ENCODE peak calls at places on chromosomes 5 and 9, in eight cellular contexts. One of them, this sample, is unnamed.

GRCh38 chr5:14463629-14464028 is 118.0 kb upstream of the OTULINL start:
- DNase-seq in IMR-90: peak; percentile 75
- DNase-seq in heart left ventricle: no peak
- DNase-seq in activated B cell treated with CpG ODN at 0.5 μM for 24 hours: no peak
- DNase-seq in lower leg skin: peak; percentile 75
- DNase-seq in ovary: no peak
- DNase-seq in activated CD8-positive, alpha-beta T cell treated with anti-CD3 and anti-CD28 coated beads for 36 hours: no peak
- DNase-seq in GM13977: no peak
- DNase-seq in this sample: no peak

GRCh38 chr5:131441184-131441583 is 177.3 kb downstream of the CDC42SE2 start:
- DNase-seq in IMR-90: no peak
- DNase-seq in heart left ventricle: no peak
- DNase-seq in activated B cell treated with CpG ODN at 0.5 μM for 24 hours: no peak
- DNase-seq in lower leg skin: no peak
- DNase-seq in ovary: no peak
- DNase-seq in activated CD8-positive, alpha-beta T cell treated with anti-CD3 and anti-CD28 coated beads for 36 hours: no peak
- DNase-seq in GM13977: no peak
- DNase-seq in this sample: no peak

GRCh38 chr9:131402738-131403492 is 9.0 kb downstream of the PRRC2B start:
- DNase-seq in IMR-90: peak; percentile 89
- DNase-seq in heart left ventricle: peak; percentile 94
- DNase-seq in activated B cell treated with CpG ODN at 0.5 μM for 24 hours: no peak
- DNase-seq in lower leg skin: peak; percentile 96
- DNase-seq in ovary: peak; percentile 79
- DNase-seq in activated CD8-positive, alpha-beta T cell treated with anti-CD3 and anti-CD28 coated beads for 36 hours: no peak
- DNase-seq in GM13977: no peak
- DNase-seq in this sample: no peak

GRCh38 chr9:13053504-13053903 is 226.0 kb downstream of the MPDZ start:
- DNase-seq in IMR-90: no peak
- DNase-seq in heart left ventricle: no peak
- DNase-seq in activated B cell treated with CpG ODN at 0.5 μM for 24 hours: no peak
- DNase-seq in lower leg skin: no peak
- DNase-seq in ovary: no peak
- DNase-seq in activated CD8-positive, alpha-beta T cell treated with anti-CD3 and anti-CD28 coated beads for 36 hours: no peak
- DNase-seq in GM13977: no peak
- DNase-seq in this sample: no peak

GRCh38 chr5:144267961-144268513 is 97.4 kb downstream of the KCTD16 start:
- DNase-seq in IMR-90: no peak
- DNase-seq in heart left ventricle: no peak
- DNase-seq in activated B cell treated with CpG ODN at 0.5 μM for 24 hours: no peak
- DNase-seq in lower leg skin: no peak
- DNase-seq in ovary: no peak
- DNase-seq in activated CD8-positive, alpha-beta T cell treated with anti-CD3 and anti-CD28 coated beads for 36 hours: no peak
- DNase-seq in GM13977: no peak
- DNase-seq in this sample: no peak

GRCh38 chr5:141258948-141259347 is 13.8 kb downstream of the PCDHB15 start:
- DNase-seq in IMR-90: no peak
- DNase-seq in heart left ventricle: no peak
- DNase-seq in activated B cell treated with CpG ODN at 0.5 μM for 24 hours: no peak
- DNase-seq in lower leg skin: no peak
- DNase-seq in ovary: no peak
- DNase-seq in activated CD8-positive, alpha-beta T cell treated with anti-CD3 and anti-CD28 coated beads for 36 hours: no peak
- DNase-seq in GM13977: no peak
- DNase-seq in this sample: no peak

GRCh38 chr5:107705390-107706014 is 34.8 kb upstream of the EFNA5 start:
- DNase-seq in IMR-90: peak; percentile 77
- DNase-seq in heart left ventricle: no peak
- DNase-seq in activated B cell treated with CpG ODN at 0.5 μM for 24 hours: no peak
- DNase-seq in lower leg skin: no peak
- DNase-seq in ovary: no peak
- DNase-seq in activated CD8-positive, alpha-beta T cell treated with anti-CD3 and anti-CD28 coated beads for 36 hours: no peak
- DNase-seq in GM13977: no peak
- DNase-seq in this sample: no peak

GRCh38 chr9:122168356-122168755 is 8.6 kb downstream of the MORN5 start:
- DNase-seq in IMR-90: no peak
- DNase-seq in heart left ventricle: no peak
- DNase-seq in activated B cell treated with CpG ODN at 0.5 μM for 24 hours: no peak
- DNase-seq in lower leg skin: no peak
- DNase-seq in ovary: no peak
- DNase-seq in activated CD8-positive, alpha-beta T cell treated with anti-CD3 and anti-CD28 coated beads for 36 hours: no peak
- DNase-seq in GM13977: no peak
- DNase-seq in this sample: no peak

GRCh38 chr5:9479361-9479760 is 66.5 kb downstream of the SEMA5A start:
- DNase-seq in IMR-90: peak; percentile 25
- DNase-seq in heart left ventricle: no peak
- DNase-seq in activated B cell treated with CpG ODN at 0.5 μM for 24 hours: no peak
- DNase-seq in lower leg skin: no peak
- DNase-seq in ovary: no peak
- DNase-seq in activated CD8-positive, alpha-beta T cell treated with anti-CD3 and anti-CD28 coated beads for 36 hours: no peak
- DNase-seq in GM13977: no peak
- DNase-seq in this sample: no peak

GRCh38 chr5:122311888-122312669 is at the start of gene SNCAIP:
- DNase-seq in IMR-90: peak; percentile 64
- DNase-seq in heart left ventricle: peak; percentile 54
- DNase-seq in activated B cell treated with CpG ODN at 0.5 μM for 24 hours: no peak
- DNase-seq in lower leg skin: peak; percentile 87
- DNase-seq in ovary: peak; percentile 63
- DNase-seq in activated CD8-positive, alpha-beta T cell treated with anti-CD3 and anti-CD28 coated beads for 36 hours: no peak
- DNase-seq in GM13977: peak; percentile 57
- DNase-seq in this sample: peak; percentile 36

GRCh38 chr5:59188415-59189225 is 605.7 kb downstream of the RAB3C start:
- DNase-seq in IMR-90: peak; percentile 70
- DNase-seq in heart left ventricle: peak; percentile 73
- DNase-seq in activated B cell treated with CpG ODN at 0.5 μM for 24 hours: peak; percentile 21
- DNase-seq in lower leg skin: peak; percentile 90
- DNase-seq in ovary: peak; percentile 59
- DNase-seq in activated CD8-positive, alpha-beta T cell treated with anti-CD3 and anti-CD28 coated beads for 36 hours: peak; percentile 73
- DNase-seq in GM13977: peak; percentile 19
- DNase-seq in this sample: peak; percentile 40

GRCh38 chr5:81749562-81750307 is 1.2 kb downstream of the SSBP2 start:
- DNase-seq in IMR-90: peak; percentile 17
- DNase-seq in heart left ventricle: peak; percentile 51
- DNase-seq in activated B cell treated with CpG ODN at 0.5 μM for 24 hours: peak; percentile 61
- DNase-seq in lower leg skin: peak; percentile 89
- DNase-seq in ovary: peak; percentile 41
- DNase-seq in activated CD8-positive, alpha-beta T cell treated with anti-CD3 and anti-CD28 coated beads for 36 hours: peak; percentile 67
- DNase-seq in GM13977: peak; percentile 88
- DNase-seq in this sample: peak; percentile 42

GRCh38 chr9:130181645-130182044 is 9.4 kb downstream of the NCS1 start:
- DNase-seq in IMR-90: no peak
- DNase-seq in heart left ventricle: no peak
- DNase-seq in activated B cell treated with CpG ODN at 0.5 μM for 24 hours: no peak
- DNase-seq in lower leg skin: no peak
- DNase-seq in ovary: no peak
- DNase-seq in activated CD8-positive, alpha-beta T cell treated with anti-CD3 and anti-CD28 coated beads for 36 hours: no peak
- DNase-seq in GM13977: no peak
- DNase-seq in this sample: no peak

GRCh38 chr5:78127875-78128274 is 166.6 kb downstream of the AP3B1 start:
- DNase-seq in IMR-90: no peak
- DNase-seq in heart left ventricle: no peak
- DNase-seq in activated B cell treated with CpG ODN at 0.5 μM for 24 hours: no peak
- DNase-seq in lower leg skin: no peak
- DNase-seq in ovary: no peak
- DNase-seq in activated CD8-positive, alpha-beta T cell treated with anti-CD3 and anti-CD28 coated beads for 36 hours: peak; percentile 3
- DNase-seq in GM13977: no peak
- DNase-seq in this sample: no peak
- TF ChIP-seq CTCF in IMR-90: no peak
- TF ChIP-seq CTCF in heart left ventricle: no peak
- TF ChIP-seq CTCF in activated B cell treated with CpG ODN at 0.5 μM for 24 hours: no peak
- TF ChIP-seq CTCF in lower leg skin: no peak
- TF ChIP-seq CTCF in ovary: no peak
- TF ChIP-seq CTCF in activated CD8-positive, alpha-beta T cell treated with anti-CD3 and anti-CD28 coated beads for 36 hours: no peak
- TF ChIP-seq CTCF in GM13977: peak; percentile 20
- TF ChIP-seq CTCF in this sample: peak; percentile 52

GRCh38 chr5:98785244-98785643 is 11.8 kb downstream of the RGMB start:
- DNase-seq in IMR-90: no peak
- DNase-seq in heart left ventricle: no peak
- DNase-seq in activated B cell treated with CpG ODN at 0.5 μM for 24 hours: no peak
- DNase-seq in lower leg skin: no peak
- DNase-seq in ovary: no peak
- DNase-seq in activated CD8-positive, alpha-beta T cell treated with anti-CD3 and anti-CD28 coated beads for 36 hours: no peak
- DNase-seq in GM13977: no peak
- DNase-seq in this sample: no peak
- TF ChIP-seq CTCF in IMR-90: no peak
- TF ChIP-seq CTCF in heart left ventricle: no peak
- TF ChIP-seq CTCF in activated B cell treated with CpG ODN at 0.5 μM for 24 hours: no peak
- TF ChIP-seq CTCF in lower leg skin: no peak
- TF ChIP-seq CTCF in ovary: no peak
- TF ChIP-seq CTCF in activated CD8-positive, alpha-beta T cell treated with anti-CD3 and anti-CD28 coated beads for 36 hours: no peak
- TF ChIP-seq CTCF in GM13977: no peak
- TF ChIP-seq CTCF in this sample: no peak

GRCh38 chr9:77756449-77756848 is 108.3 kb upstream of the GNA14 start:
- DNase-seq in IMR-90: peak; percentile 17
- DNase-seq in heart left ventricle: no peak
- DNase-seq in activated B cell treated with CpG ODN at 0.5 μM for 24 hours: no peak
- DNase-seq in lower leg skin: no peak
- DNase-seq in ovary: no peak
- DNase-seq in activated CD8-positive, alpha-beta T cell treated with anti-CD3 and anti-CD28 coated beads for 36 hours: no peak
- DNase-seq in GM13977: no peak
- DNase-seq in this sample: no peak
- TF ChIP-seq CTCF in IMR-90: no peak
- TF ChIP-seq CTCF in heart left ventricle: no peak
- TF ChIP-seq CTCF in activated B cell treated with CpG ODN at 0.5 μM for 24 hours: no peak
- TF ChIP-seq CTCF in lower leg skin: no peak
- TF ChIP-seq CTCF in ovary: no peak
- TF ChIP-seq CTCF in activated CD8-positive, alpha-beta T cell treated with anti-CD3 and anti-CD28 coated beads for 36 hours: no peak
- TF ChIP-seq CTCF in GM13977: peak; percentile 22
- TF ChIP-seq CTCF in this sample: no peak

GRCh38 chr9:343773-344172 is 129.1 kb downstream of the DOCK8 start:
- DNase-seq in IMR-90: no peak
- DNase-seq in heart left ventricle: no peak
- DNase-seq in activated B cell treated with CpG ODN at 0.5 μM for 24 hours: no peak
- DNase-seq in lower leg skin: no peak
- DNase-seq in ovary: no peak
- DNase-seq in activated CD8-positive, alpha-beta T cell treated with anti-CD3 and anti-CD28 coated beads for 36 hours: no peak
- DNase-seq in GM13977: no peak
- DNase-seq in this sample: no peak

GRCh38 chr9:346114-346513 is 131.4 kb downstream of the DOCK8 start:
- DNase-seq in IMR-90: no peak
- DNase-seq in heart left ventricle: no peak
- DNase-seq in activated B cell treated with CpG ODN at 0.5 μM for 24 hours: no peak
- DNase-seq in lower leg skin: no peak
- DNase-seq in ovary: no peak
- DNase-seq in activated CD8-positive, alpha-beta T cell treated with anti-CD3 and anti-CD28 coated beads for 36 hours: no peak
- DNase-seq in GM13977: no peak
- DNase-seq in this sample: no peak

GRCh38 chr9:351916-352315 is 137.3 kb downstream of the DOCK8 start:
- DNase-seq in IMR-90: no peak
- DNase-seq in heart left ventricle: no peak
- DNase-seq in activated B cell treated with CpG ODN at 0.5 μM for 24 hours: no peak
- DNase-seq in lower leg skin: no peak
- DNase-seq in ovary: no peak
- DNase-seq in activated CD8-positive, alpha-beta T cell treated with anti-CD3 and anti-CD28 coated beads for 36 hours: no peak
- DNase-seq in GM13977: no peak
- DNase-seq in this sample: no peak

GRCh38 chr9:350354-350753 is 135.7 kb downstream of the DOCK8 start:
- DNase-seq in IMR-90: no peak
- DNase-seq in heart left ventricle: no peak
- DNase-seq in activated B cell treated with CpG ODN at 0.5 μM for 24 hours: no peak
- DNase-seq in lower leg skin: no peak
- DNase-seq in ovary: no peak
- DNase-seq in activated CD8-positive, alpha-beta T cell treated with anti-CD3 and anti-CD28 coated beads for 36 hours: no peak
- DNase-seq in GM13977: no peak
- DNase-seq in this sample: no peak

DNA sequence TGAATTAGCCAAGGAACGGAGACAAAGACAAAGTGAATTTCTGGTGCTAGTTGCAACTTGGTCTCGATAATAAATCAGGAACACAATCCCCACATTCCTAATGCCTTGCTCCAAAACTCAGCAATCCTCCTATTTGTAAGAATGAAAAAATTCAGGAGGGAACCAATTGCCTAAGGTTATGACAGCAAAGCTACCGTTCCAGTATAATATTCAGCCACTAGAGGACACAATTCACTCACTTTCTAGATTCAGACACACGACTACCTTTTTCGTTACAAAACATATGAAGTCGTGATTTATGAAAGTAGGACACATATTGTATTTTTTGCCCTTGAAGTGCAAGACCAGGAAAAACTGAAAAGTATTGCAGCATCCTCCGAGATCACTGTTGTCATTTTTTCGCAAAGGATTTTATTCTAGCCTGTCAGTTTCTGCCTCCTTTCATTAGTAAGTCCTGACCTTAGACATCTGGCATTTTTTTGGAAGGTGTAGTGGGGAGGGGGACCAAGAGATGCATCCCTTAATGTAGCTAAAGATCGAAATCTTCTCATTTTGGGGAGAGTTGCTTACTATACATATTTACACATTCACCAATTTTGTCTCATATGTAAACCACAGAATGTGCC is 133.1 kb downstream of the DOCK8 start:
- DNase-seq in IMR-90: peak; percentile 41
- DNase-seq in heart left ventricle: no peak
- DNase-seq in activated B cell treated with CpG ODN at 0.5 μM for 24 hours: no peak
- DNase-seq in lower leg skin: no peak
- DNase-seq in ovary: no peak
- DNase-seq in activated CD8-positive, alpha-beta T cell treated with anti-CD3 and anti-CD28 coated beads for 36 hours: no peak
- DNase-seq in GM13977: no peak
- DNase-seq in this sample: no peak
- TF ChIP-seq CTCF in IMR-90: peak; percentile 66
- TF ChIP-seq CTCF in heart left ventricle: peak; percentile 67
- TF ChIP-seq CTCF in activated B cell treated with CpG ODN at 0.5 μM for 24 hours: no peak
- TF ChIP-seq CTCF in lower leg skin: no peak
- TF ChIP-seq CTCF in ovary: peak; percentile 76
- TF ChIP-seq CTCF in activated CD8-positive, alpha-beta T cell treated with anti-CD3 and anti-CD28 coated beads for 36 hours: peak; percentile 19
- TF ChIP-seq CTCF in GM13977: peak; percentile 20
- TF ChIP-seq CTCF in this sample: peak; percentile 73

DNA sequence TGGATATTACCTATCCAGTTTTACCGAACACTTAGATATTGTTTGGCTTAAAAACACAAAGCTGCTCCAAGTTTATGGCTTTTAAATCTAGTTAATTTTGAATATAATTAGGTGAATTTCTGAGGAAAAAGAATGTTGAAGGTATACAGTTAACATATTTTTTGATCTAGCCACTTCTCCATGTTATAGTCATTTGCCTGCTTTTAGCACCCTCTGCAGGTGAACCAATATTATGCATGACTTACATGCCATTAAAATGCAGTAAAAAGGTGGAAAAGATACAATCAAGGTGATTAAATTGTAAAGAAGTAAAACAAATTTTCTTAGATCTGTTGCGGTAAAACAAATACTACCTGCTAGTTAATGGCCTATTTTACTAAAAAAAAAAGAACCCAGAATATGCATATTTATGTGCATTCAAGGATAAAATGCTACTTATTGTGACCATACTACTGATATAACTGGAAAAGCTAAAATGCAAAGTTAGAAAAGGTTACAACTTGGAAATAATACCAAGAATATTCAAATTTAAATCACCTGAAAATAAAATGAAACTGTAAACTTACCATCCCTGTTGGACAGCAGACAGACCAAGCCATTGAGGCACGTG is 132.1 kb downstream of the AP3B1 start:
- DNase-seq in IMR-90: peak; percentile 44
- DNase-seq in heart left ventricle: no peak
- DNase-seq in activated B cell treated with CpG ODN at 0.5 μM for 24 hours: no peak
- DNase-seq in lower leg skin: no peak
- DNase-seq in ovary: no peak
- DNase-seq in activated CD8-positive, alpha-beta T cell treated with anti-CD3 and anti-CD28 coated beads for 36 hours: no peak
- DNase-seq in GM13977: peak; percentile 25
- DNase-seq in this sample: no peak
- TF ChIP-seq CTCF in IMR-90: peak; percentile 58
- TF ChIP-seq CTCF in heart left ventricle: peak; percentile 46
- TF ChIP-seq CTCF in activated B cell treated with CpG ODN at 0.5 μM for 24 hours: no peak
- TF ChIP-seq CTCF in lower leg skin: no peak
- TF ChIP-seq CTCF in ovary: no peak
- TF ChIP-seq CTCF in activated CD8-positive, alpha-beta T cell treated with anti-CD3 and anti-CD28 coated beads for 36 hours: peak; percentile 57
- TF ChIP-seq CTCF in GM13977: peak; percentile 66
- TF ChIP-seq CTCF in this sample: peak; percentile 77

This sample was measured in progenitor cell of endocrine pancreas.